ENCODE peak calls at places on chromosomes 5 and 9, in four cellular contexts. J is stimulated activated CD4-positive, alpha-beta T cell treated with anti-CD3 and anti-CD28 coated beads, Interleukin-2, amount 100 ng/mL, for 48 hours; A is GM04504; S is heart left ventricle. E is an unnamed sample.

GRCh38 chr5:64864171-64864570 is 95.4 kb downstream of the CWC27 start:
- DNase-seq in A (no peak), S (no peak), J (no peak), E (no peak)

GRCh38 chr9:87557996-87558395 is 60.3 kb downstream of the DAPK1 start:
- DNase-seq in A (peak), J (no peak), S (no peak), E (peak)

GRCh38 chr5:54274944-54275343 is 35.4 kb downstream of the ARL15 start:
- DNase-seq in S (no peak), J (no peak), A (no peak), E (no peak)

GRCh38 chr5:144421411-144421810 is 250.7 kb downstream of the KCTD16 start:
- DNase-seq in A (no peak), S (no peak), J (no peak), E (no peak)

GRCh38 chr9:15618540-15619331 is 65.9 kb downstream of the CCDC171 start:
- DNase-seq in A (no peak), S (no peak), J (no peak), E (peak)

GRCh38 chr9:127561491-127562270 is 50.4 kb upstream of the STXBP1 start:
- DNase-seq in J (no peak), A (peak), S (peak), E (peak)

GRCh38 chr9:111658943-111659342 is 2.5 kb upstream of the GNG10 start:
- DNase-seq in S (no peak), J (no peak), A (no peak), E (no peak)

GRCh38 chr5:172503925-172504730 is 49.8 kb upstream of the SH3PXD2B start:
- DNase-seq in S (peak), A (no peak), J (no peak), E (peak)

GRCh38 chr9:138077126-138077525 is 199.5 kb downstream of the CACNA1B start:
- DNase-seq in J (no peak), S (peak), A (no peak), E (no peak)

GRCh38 chr9:133809335-133809734 is 71.2 kb upstream of the SARDH start:
- DNase-seq in S (no peak), J (no peak), A (no peak), E (no peak)

GRCh38 chr5:5464036-5464715 is 41.7 kb downstream of the ICE1 start:
- DNase-seq in A (no peak), J (no peak), S (no peak), E (no peak)

GRCh38 chr9:129879103-129879699 is 43.9 kb downstream of the USP20 start:
- DNase-seq in A (no peak), J (no peak), S (no peak), E (no peak)

GRCh38 chr5:40497573-40497972 is 182.1 kb upstream of the PTGER4 start:
- DNase-seq in J (no peak), A (no peak), S (no peak), E (no peak)

GRCh38 chr5:5589857-5590256 is 167.4 kb downstream of the ICE1 start:
- DNase-seq in J (no peak), A (no peak), S (no peak), E (no peak)

GRCh38 chr9:114283551-114284111 is 39.3 kb upstream of the ORM1 start:
- DNase-seq in A (no peak), S (no peak), J (no peak), E (peak)

GRCh38 chr9:112719292-112719691 is 1.4 kb upstream of the INIP start:
- DNase-seq in A (peak), J (no peak), S (no peak), E (no peak)

GRCh38 chr5:180127682-180128670 is 56.4 kb upstream of the RNF130 start:
- DNase-seq in S (peak), A (no peak), J (no peak), E (no peak)

GRCh38 chr9:5909999-5910398 is 19.3 kb downstream of the MLANA start:
- DNase-seq in S (no peak), J (no peak), A (no peak), E (no peak)

GRCh38 chr5:13252701-13253100 is 691.8 kb downstream of the DNAH5 start:
- DNase-seq in S (no peak), A (no peak), J (no peak), E (no peak)

GRCh38 chr9:131008909-131009618 is at the start of gene LAMC3:
- DNase-seq in A (no peak), S (peak), J (peak), E (no peak)

GRCh38 chr9:117253256-117253655 is 161.6 kb downstream of the ASTN2 start:
- DNase-seq in J (no peak), S (no peak), A (no peak), E (no peak)

GRCh38 chr5:72455477-72455876 is 51.7 kb downstream of the ZNF366 start:
- DNase-seq in J (no peak), S (no peak), A (no peak), E (no peak)